ENCODE peak calls at places on chromosomes 5 and 9, in seven cellular contexts. P is mesendoderm, N is NCI-H524, C is Panc1, J is hepatocyte, A is PC-3, I is choroid plexus epithelial cell. D is an unnamed sample.

GRCh38 chr5:95664204-95664786 is 17.7 kb downstream of the RFESD start:
- DNase-seq in P (peak), I (peak), J (peak), N (peak), A (peak), C (no peak), D (no peak)

GRCh38 chr9:117815948-117816347 is 111.7 kb downstream of the TLR4 start:
- DNase-seq in A (no peak), C (no peak), N (no peak), J (no peak), P (no peak), I (no peak), D (no peak)

GRCh38 chr5:32307769-32308194 is 5.0 kb downstream of the MTMR12 start:
- DNase-seq in J (peak), I (no peak), C (no peak), A (no peak), N (no peak), P (no peak), D (no peak)

GRCh38 chr5:56270568-56271392 is 37.6 kb upstream of the ANKRD55 start:
- DNase-seq in I (peak), C (peak), N (peak), J (peak), P (peak), A (peak), D (peak)

GRCh38 chr5:137034764-137035479 is 464.2 kb downstream of the SPOCK1 start:
- DNase-seq in N (no peak), C (no peak), P (no peak), J (no peak), A (no peak), I (no peak), D (no peak)

GRCh38 chr9:112278152-112278551 is 55.3 kb downstream of the PTBP3 start:
- DNase-seq in C (no peak), P (no peak), A (no peak), N (no peak), I (no peak), J (no peak), D (no peak)

GRCh38 chr5:149150457-149150856 is 9.2 kb downstream of the ABLIM3 start:
- DNase-seq in A (no peak), J (no peak), N (no peak), I (peak), C (no peak), P (no peak), D (no peak)

GRCh38 chr5:74342948-74343682 is 297.4 kb downstream of the ENC1 start:
- DNase-seq in C (no peak), P (no peak), I (peak), J (no peak), A (peak), N (no peak), D (no peak)

GRCh38 chr5:141032626-141033025 is 18.5 kb upstream of the PCDHB1 start:
- DNase-seq in P (peak), A (no peak), I (no peak), C (no peak), J (no peak), N (no peak), D (no peak)

GRCh38 chr5:134975078-134975715 is 7.5 kb downstream of the CATSPER3 start:
- DNase-seq in C (peak), P (no peak), J (no peak), I (peak), N (no peak), A (no peak), D (no peak)

GRCh38 chr5:62030326-62030725 is 275.7 kb upstream of the KIF2A start:
- DNase-seq in N (no peak), A (no peak), J (no peak), I (no peak), P (no peak), C (no peak), D (no peak)

D was measured in caudate nucleus.